ENCODE peak calls at places on chromosome 5, in eight cellular contexts. One of them, this sample, is unnamed. For H3K4me1, the result is how much of the 10 kb centered on the place peaks cover.

GRCh38 chr5:83147593-83147992 is 70.2 kb downstream of the XRCC4 start:
- DNase-seq in ovary: no peak
- DNase-seq in cardiac muscle cell: no peak
- DNase-seq in CD8-positive, alpha-beta T cell: no peak
- DNase-seq in naive thymus-derived CD4-positive, alpha-beta T cell: no peak
- DNase-seq in lung: no peak
- DNase-seq in psoas muscle: no peak
- DNase-seq in adrenal gland: no peak
- DNase-seq in this sample: no peak

GRCh38 chr5:132688536-132689409 is 15.0 kb downstream of the IL4 start:
- DNase-seq in lung: no peak
- DNase-seq in CD8-positive, alpha-beta T cell: no peak
- DNase-seq in ovary: no peak
- DNase-seq in adrenal gland: no peak
- DNase-seq in psoas muscle: no peak
- DNase-seq in naive thymus-derived CD4-positive, alpha-beta T cell: no peak
- DNase-seq in cardiac muscle cell: peak
- DNase-seq in this sample: no peak

GRCh38 chr5:124193371-124193789 is 553.1 kb downstream of the ZNF608 start:
- DNase-seq in naive thymus-derived CD4-positive, alpha-beta T cell: no peak
- DNase-seq in lung: no peak
- DNase-seq in CD8-positive, alpha-beta T cell: no peak
- DNase-seq in cardiac muscle cell: peak
- DNase-seq in psoas muscle: no peak
- DNase-seq in adrenal gland: peak
- DNase-seq in ovary: no peak
- DNase-seq in this sample: no peak

GRCh38 chr5:179915406-179915935 is 7.8 kb upstream of the TBC1D9B start:
- DNase-seq in naive thymus-derived CD4-positive, alpha-beta T cell: no peak
- DNase-seq in psoas muscle: no peak
- DNase-seq in lung: no peak
- DNase-seq in ovary: no peak
- DNase-seq in cardiac muscle cell: no peak
- DNase-seq in CD8-positive, alpha-beta T cell: no peak
- DNase-seq in adrenal gland: no peak
- DNase-seq in this sample: no peak

GRCh38 chr5:157971466-157972324 is 112.8 kb upstream of the CLINT1 start:
- DNase-seq in ovary: no peak
- DNase-seq in psoas muscle: no peak
- DNase-seq in cardiac muscle cell: peak
- DNase-seq in adrenal gland: no peak
- DNase-seq in CD8-positive, alpha-beta T cell: no peak
- DNase-seq in naive thymus-derived CD4-positive, alpha-beta T cell: no peak
- DNase-seq in lung: no peak
- DNase-seq in this sample: peak

GRCh38 chr5:17216176-17216973 is 1.1 kb upstream of the BASP1 start:
- DNase-seq in CD8-positive, alpha-beta T cell: no peak
- DNase-seq in adrenal gland: peak
- DNase-seq in cardiac muscle cell: peak
- DNase-seq in psoas muscle: peak
- DNase-seq in lung: peak
- DNase-seq in ovary: peak
- DNase-seq in naive thymus-derived CD4-positive, alpha-beta T cell: peak
- DNase-seq in this sample: peak

GRCh38 chr5:150400327-150401075 is 12.2 kb downstream of the CD74 start:
- DNase-seq in CD8-positive, alpha-beta T cell: no peak
- DNase-seq in adrenal gland: no peak
- DNase-seq in naive thymus-derived CD4-positive, alpha-beta T cell: no peak
- DNase-seq in psoas muscle: no peak
- DNase-seq in cardiac muscle cell: no peak
- DNase-seq in lung: no peak
- DNase-seq in ovary: no peak
- DNase-seq in this sample: no peak

GRCh38 chr5:150609843-150610584 is 30.4 kb upstream of the SYNPO start:
- DNase-seq in CD8-positive, alpha-beta T cell: no peak
- DNase-seq in psoas muscle: peak
- DNase-seq in naive thymus-derived CD4-positive, alpha-beta T cell: no peak
- DNase-seq in cardiac muscle cell: no peak
- DNase-seq in lung: no peak
- DNase-seq in ovary: no peak
- DNase-seq in adrenal gland: no peak
- DNase-seq in this sample: peak

GRCh38 chr5:112691341-112691685 is 46.4 kb upstream of the APC start:
- DNase-seq in lung: no peak
- DNase-seq in CD8-positive, alpha-beta T cell: no peak
- DNase-seq in cardiac muscle cell: no peak
- DNase-seq in ovary: no peak
- DNase-seq in naive thymus-derived CD4-positive, alpha-beta T cell: no peak
- DNase-seq in adrenal gland: no peak
- DNase-seq in psoas muscle: no peak
- DNase-seq in this sample: no peak

GRCh38 chr5:112692472-112692871 is 45.2 kb upstream of the APC start:
- DNase-seq in lung: no peak
- DNase-seq in adrenal gland: no peak
- DNase-seq in ovary: no peak
- DNase-seq in naive thymus-derived CD4-positive, alpha-beta T cell: no peak
- DNase-seq in cardiac muscle cell: no peak
- DNase-seq in psoas muscle: no peak
- DNase-seq in CD8-positive, alpha-beta T cell: no peak
- DNase-seq in this sample: no peak

GRCh38 chr5:112689510-112689909 is 48.2 kb upstream of the APC start:
- DNase-seq in cardiac muscle cell: peak
- DNase-seq in lung: no peak
- DNase-seq in CD8-positive, alpha-beta T cell: no peak
- DNase-seq in ovary: no peak
- DNase-seq in naive thymus-derived CD4-positive, alpha-beta T cell: no peak
- DNase-seq in psoas muscle: no peak
- DNase-seq in adrenal gland: no peak
- DNase-seq in this sample: no peak

GRCh38 chr5:112691758-112692157 is 45.9 kb upstream of the APC start:
- DNase-seq in ovary: no peak
- DNase-seq in CD8-positive, alpha-beta T cell: no peak
- DNase-seq in cardiac muscle cell: peak
- DNase-seq in psoas muscle: no peak
- DNase-seq in adrenal gland: no peak
- DNase-seq in naive thymus-derived CD4-positive, alpha-beta T cell: no peak
- DNase-seq in lung: no peak
- DNase-seq in this sample: no peak

GRCh38 chr5:112690605-112691340 is 46.9 kb upstream of the APC start:
- DNase-seq in ovary: no peak
- DNase-seq in CD8-positive, alpha-beta T cell: no peak
- DNase-seq in cardiac muscle cell: no peak
- DNase-seq in psoas muscle: no peak
- DNase-seq in naive thymus-derived CD4-positive, alpha-beta T cell: no peak
- DNase-seq in adrenal gland: no peak
- DNase-seq in lung: no peak
- DNase-seq in this sample: no peak
- H3K4me1 ChIP-seq in ovary: under half
- H3K4me1 ChIP-seq in CD8-positive, alpha-beta T cell: under half
- H3K4me1 ChIP-seq in cardiac muscle cell: under half
- H3K4me1 ChIP-seq in psoas muscle: under half
- H3K4me1 ChIP-seq in naive thymus-derived CD4-positive, alpha-beta T cell: under half
- H3K4me1 ChIP-seq in adrenal gland: under half
- H3K4me1 ChIP-seq in lung: under half
- H3K4me1 ChIP-seq in this sample: under half

GRCh38 chr5:112264666-112265065 is 154.4 kb downstream of the EPB41L4A start:
- DNase-seq in psoas muscle: no peak
- DNase-seq in naive thymus-derived CD4-positive, alpha-beta T cell: no peak
- DNase-seq in adrenal gland: no peak
- DNase-seq in CD8-positive, alpha-beta T cell: no peak
- DNase-seq in lung: no peak
- DNase-seq in ovary: no peak
- DNase-seq in cardiac muscle cell: no peak
- DNase-seq in this sample: no peak

GRCh38 chr5:112275671-112276070 is 143.4 kb downstream of the EPB41L4A start:
- DNase-seq in cardiac muscle cell: no peak
- DNase-seq in adrenal gland: no peak
- DNase-seq in naive thymus-derived CD4-positive, alpha-beta T cell: no peak
- DNase-seq in ovary: no peak
- DNase-seq in lung: no peak
- DNase-seq in CD8-positive, alpha-beta T cell: no peak
- DNase-seq in psoas muscle: no peak
- DNase-seq in this sample: no peak

GRCh38 chr5:112267231-112267630 is 151.8 kb downstream of the EPB41L4A start:
- DNase-seq in ovary: no peak
- DNase-seq in naive thymus-derived CD4-positive, alpha-beta T cell: no peak
- DNase-seq in cardiac muscle cell: no peak
- DNase-seq in adrenal gland: no peak
- DNase-seq in lung: no peak
- DNase-seq in CD8-positive, alpha-beta T cell: no peak
- DNase-seq in psoas muscle: no peak
- DNase-seq in this sample: no peak

DNA sequence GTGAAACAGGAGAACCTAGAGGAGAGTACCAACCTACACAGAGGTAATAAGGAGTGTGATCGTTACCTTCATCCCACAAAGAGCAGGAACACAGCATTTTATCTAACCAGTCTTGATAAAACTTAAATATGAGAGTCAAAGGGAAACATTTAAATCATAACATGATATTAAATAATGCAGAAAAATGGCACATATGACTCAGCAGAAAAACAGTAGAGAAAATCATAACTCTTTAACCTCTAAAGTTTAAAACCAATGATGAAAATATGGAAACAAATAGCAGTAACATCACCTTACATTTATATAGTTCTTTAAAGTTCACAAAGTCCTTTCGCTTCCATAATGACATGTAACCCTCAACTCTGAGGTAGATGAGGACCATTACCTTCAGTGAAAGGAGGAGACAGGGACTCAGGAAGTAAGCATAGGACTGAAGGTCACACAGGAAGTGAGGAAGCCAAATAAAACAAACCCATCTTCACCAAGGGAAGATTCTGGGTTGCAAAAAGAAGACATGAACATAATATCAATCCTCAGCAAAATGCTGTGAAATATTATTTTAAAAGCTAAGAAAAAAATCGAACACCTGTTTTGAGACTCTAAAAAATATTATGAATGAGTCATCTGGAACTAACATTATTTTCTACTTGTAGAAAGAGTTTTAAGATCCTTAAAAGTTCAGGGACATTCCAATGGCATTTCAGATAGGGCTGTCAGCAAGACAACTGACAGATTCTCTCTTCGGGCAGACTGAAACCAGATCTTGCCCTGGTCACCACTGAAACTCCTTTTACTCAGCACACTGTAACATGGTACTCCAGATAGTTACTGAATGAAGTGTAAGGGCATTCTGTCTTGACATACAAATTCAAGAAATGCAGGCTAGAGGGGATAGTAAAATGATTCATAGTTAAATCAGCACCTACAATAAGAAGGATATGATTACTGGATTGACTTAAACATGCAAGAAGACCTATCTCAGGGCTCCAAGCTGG is 148.5 kb downstream of the EPB41L4A start:
- DNase-seq in cardiac muscle cell: peak
- DNase-seq in psoas muscle: no peak
- DNase-seq in ovary: no peak
- DNase-seq in CD8-positive, alpha-beta T cell: no peak
- DNase-seq in lung: no peak
- DNase-seq in naive thymus-derived CD4-positive, alpha-beta T cell: no peak
- DNase-seq in adrenal gland: no peak
- DNase-seq in this sample: no peak
- H3K27ac ChIP-seq in cardiac muscle cell: peak
- H3K27ac ChIP-seq in psoas muscle: peak
- H3K27ac ChIP-seq in ovary: no peak
- H3K27ac ChIP-seq in CD8-positive, alpha-beta T cell: no peak
- H3K27ac ChIP-seq in lung: peak
- H3K27ac ChIP-seq in naive thymus-derived CD4-positive, alpha-beta T cell: no peak
- H3K27ac ChIP-seq in adrenal gland: no peak
- H3K27ac ChIP-seq in this sample: no peak

GRCh38 chr5:134594336-134594735 is 38.3 kb downstream of the SAR1B start:
- DNase-seq in lung: no peak
- DNase-seq in cardiac muscle cell: no peak
- DNase-seq in psoas muscle: no peak
- DNase-seq in CD8-positive, alpha-beta T cell: no peak
- DNase-seq in naive thymus-derived CD4-positive, alpha-beta T cell: no peak
- DNase-seq in ovary: no peak
- DNase-seq in adrenal gland: peak
- DNase-seq in this sample: no peak

GRCh38 chr5:134594797-134595457 is 37.7 kb downstream of the SAR1B start:
- DNase-seq in naive thymus-derived CD4-positive, alpha-beta T cell: no peak
- DNase-seq in ovary: no peak
- DNase-seq in adrenal gland: no peak
- DNase-seq in psoas muscle: no peak
- DNase-seq in cardiac muscle cell: no peak
- DNase-seq in lung: no peak
- DNase-seq in CD8-positive, alpha-beta T cell: no peak
- DNase-seq in this sample: no peak

GRCh38 chr5:134586866-134587524 is 45.6 kb downstream of the SAR1B start:
- DNase-seq in cardiac muscle cell: peak
- DNase-seq in CD8-positive, alpha-beta T cell: peak
- DNase-seq in adrenal gland: peak
- DNase-seq in naive thymus-derived CD4-positive, alpha-beta T cell: peak
- DNase-seq in lung: peak
- DNase-seq in ovary: peak
- DNase-seq in psoas muscle: peak
- DNase-seq in this sample: peak

GRCh38 chr5:134592141-134592746 is 40.4 kb downstream of the SAR1B start:
- DNase-seq in psoas muscle: no peak
- DNase-seq in cardiac muscle cell: peak
- DNase-seq in naive thymus-derived CD4-positive, alpha-beta T cell: no peak
- DNase-seq in ovary: no peak
- DNase-seq in lung: no peak
- DNase-seq in adrenal gland: no peak
- DNase-seq in CD8-positive, alpha-beta T cell: no peak
- DNase-seq in this sample: no peak

DNA sequence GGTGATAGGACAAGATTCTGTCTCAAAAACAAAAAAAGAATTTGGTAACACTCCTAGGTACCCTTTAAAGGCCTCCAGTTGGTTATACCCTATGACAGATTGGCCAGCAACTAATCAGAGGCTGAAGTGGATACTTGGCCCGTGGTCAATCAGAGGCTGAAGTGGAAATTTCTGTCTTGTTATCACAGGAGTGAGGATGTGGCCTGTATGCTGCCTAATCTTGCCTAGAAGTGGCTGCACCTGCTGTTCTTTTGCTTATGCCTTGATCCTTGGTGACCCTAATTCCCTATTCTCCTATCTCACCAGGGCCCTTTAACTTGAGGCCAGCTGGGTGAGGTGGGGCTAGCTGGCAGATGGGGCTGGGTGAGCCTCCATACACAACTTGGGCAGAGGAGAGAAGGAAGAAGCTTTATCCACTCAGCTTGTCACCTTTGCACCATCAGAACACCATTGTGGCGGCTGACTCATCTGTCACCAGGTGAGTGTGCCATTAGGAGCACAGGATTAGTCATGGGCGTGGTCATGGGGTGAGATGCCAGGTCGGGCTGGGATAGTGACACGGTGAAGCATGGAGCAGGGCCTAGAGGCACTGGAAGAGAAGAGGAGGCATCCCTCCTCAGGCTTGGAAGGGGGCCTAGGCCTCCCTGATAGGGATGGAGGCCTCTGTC is 41.5 kb downstream of the SAR1B start:
- DNase-seq in adrenal gland: no peak
- DNase-seq in ovary: no peak
- DNase-seq in psoas muscle: peak
- DNase-seq in CD8-positive, alpha-beta T cell: no peak
- DNase-seq in cardiac muscle cell: no peak
- DNase-seq in lung: no peak
- DNase-seq in naive thymus-derived CD4-positive, alpha-beta T cell: no peak
- DNase-seq in this sample: no peak
- H3K4me1 ChIP-seq in adrenal gland: under half
- H3K4me1 ChIP-seq in ovary: under half
- H3K4me1 ChIP-seq in psoas muscle: half or more
- H3K4me1 ChIP-seq in CD8-positive, alpha-beta T cell: under half
- H3K4me1 ChIP-seq in cardiac muscle cell: under half
- H3K4me1 ChIP-seq in lung: under half
- H3K4me1 ChIP-seq in naive thymus-derived CD4-positive, alpha-beta T cell: under half
- H3K4me1 ChIP-seq in this sample: under half

GRCh38 chr5:172875372-172876279 is 41.6 kb downstream of the ERGIC1 start:
- DNase-seq in lung: no peak
- DNase-seq in CD8-positive, alpha-beta T cell: no peak
- DNase-seq in psoas muscle: peak
- DNase-seq in cardiac muscle cell: no peak
- DNase-seq in adrenal gland: no peak
- DNase-seq in ovary: no peak
- DNase-seq in naive thymus-derived CD4-positive, alpha-beta T cell: no peak
- DNase-seq in this sample: no peak

GRCh38 chr5:172877496-172878260 is 43.6 kb downstream of the ERGIC1 start:
- DNase-seq in naive thymus-derived CD4-positive, alpha-beta T cell: no peak
- DNase-seq in cardiac muscle cell: no peak
- DNase-seq in adrenal gland: no peak
- DNase-seq in lung: no peak
- DNase-seq in psoas muscle: no peak
- DNase-seq in ovary: no peak
- DNase-seq in CD8-positive, alpha-beta T cell: no peak
- DNase-seq in this sample: no peak

GRCh38 chr5:172881691-172882370 is 47.8 kb downstream of the ERGIC1 start:
- DNase-seq in adrenal gland: peak
- DNase-seq in naive thymus-derived CD4-positive, alpha-beta T cell: no peak
- DNase-seq in lung: no peak
- DNase-seq in cardiac muscle cell: peak
- DNase-seq in CD8-positive, alpha-beta T cell: peak
- DNase-seq in psoas muscle: peak
- DNase-seq in ovary: no peak
- DNase-seq in this sample: peak

GRCh38 chr5:172878585-172879433 is 44.8 kb downstream of the ERGIC1 start:
- DNase-seq in CD8-positive, alpha-beta T cell: no peak
- DNase-seq in ovary: peak
- DNase-seq in psoas muscle: peak
- DNase-seq in lung: no peak
- DNase-seq in naive thymus-derived CD4-positive, alpha-beta T cell: no peak
- DNase-seq in cardiac muscle cell: no peak
- DNase-seq in adrenal gland: peak
- DNase-seq in this sample: no peak

DNA sequence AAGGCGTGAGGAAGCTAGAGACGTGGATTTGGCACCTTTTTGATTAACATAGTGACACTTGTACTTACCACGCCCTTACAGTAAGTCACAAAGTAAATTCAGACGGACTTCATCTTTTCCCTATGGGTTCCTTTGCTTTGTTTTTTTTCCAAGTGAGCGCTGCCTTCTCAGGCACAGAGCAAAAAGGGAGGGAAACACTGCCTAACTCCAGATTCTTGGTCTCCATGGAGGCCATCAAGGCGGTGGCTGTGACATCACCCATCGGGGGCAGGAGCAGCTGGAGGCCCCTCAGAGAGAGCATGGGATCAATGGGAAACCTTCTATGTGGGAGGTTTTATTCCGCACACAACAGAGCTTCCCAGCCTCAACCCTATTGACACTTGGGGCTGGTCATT is 45.4 kb downstream of the ERGIC1 start:
- DNase-seq in naive thymus-derived CD4-positive, alpha-beta T cell: no peak
- DNase-seq in cardiac muscle cell: no peak
- DNase-seq in ovary: no peak
- DNase-seq in psoas muscle: peak
- DNase-seq in CD8-positive, alpha-beta T cell: no peak
- DNase-seq in adrenal gland: no peak
- DNase-seq in lung: no peak
- DNase-seq in this sample: no peak
- H3K27ac ChIP-seq in naive thymus-derived CD4-positive, alpha-beta T cell: no peak
- H3K27ac ChIP-seq in cardiac muscle cell: no peak
- H3K27ac ChIP-seq in ovary: peak
- H3K27ac ChIP-seq in psoas muscle: peak
- H3K27ac ChIP-seq in CD8-positive, alpha-beta T cell: no peak
- H3K27ac ChIP-seq in adrenal gland: peak
- H3K27ac ChIP-seq in lung: peak
- H3K27ac ChIP-seq in this sample: peak

This sample was measured in right cardiac atrium.